ENCODE peak calls at places on chromosomes 2 and 18, in ten cellular contexts. O is ecto neural progenitor cell, R is NB4, J is AG08396, A is GM18507, E is KG1, I is T-cell, F is uterus, Q is fibroblast of mammary gland, G is putamen. N is an unnamed sample.

GRCh38 chr2:178109813-178110212 is 2.4 kb upstream of the RBM45 start:
- DNase-seq in O (no peak), Q (peak; percentile 58), G (peak; percentile 28), I (no peak), A (no peak), E (no peak), J (peak; percentile 65), F (no peak), R (peak; percentile 64), N (peak; percentile 10)

GRCh38 chr2:111904726-111905476 is 6.5 kb downstream of the MERTK start:
- DNase-seq in G (no peak), F (no peak), J (no peak), O (no peak), A (no peak), R (no peak), I (no peak), Q (no peak), E (no peak), N (no peak)

GRCh38 chr2:109407401-109408335 is 206.1 kb downstream of the SEPTIN10 start:
- DNase-seq in F (no peak), G (peak; percentile 56), A (no peak), J (no peak), R (peak; percentile 30), E (no peak), Q (no peak), I (no peak), O (no peak), N (no peak)

GRCh38 chr2:106847366-106847765 is 38.6 kb downstream of the ST6GAL2 start:
- DNase-seq in R (no peak), G (no peak), J (no peak), Q (no peak), A (no peak), O (no peak), E (no peak), F (no peak), I (no peak), N (no peak)

GRCh38 chr18:14945984-14946383 is 198.0 kb downstream of the ANKRD30B start:
- DNase-seq in A (no peak), I (no peak), J (no peak), G (no peak), F (no peak), E (no peak), Q (no peak), R (no peak), O (no peak), N (no peak)

GRCh38 chr2:212958757-212959295 is 192.6 kb downstream of the IKZF2 start:
- DNase-seq in A (no peak), G (no peak), F (no peak), E (no peak), Q (peak; percentile 77), I (no peak), O (no peak), J (no peak), R (peak; percentile 46), N (no peak)

GRCh38 chr2:222311321-222311977 is 12.7 kb upstream of the PAX3 start:
- DNase-seq in Q (no peak), O (no peak), G (no peak), J (no peak), R (no peak), F (no peak), I (no peak), E (no peak), A (no peak), N (no peak)

GRCh38 chr2:30243231-30243630 is 11.9 kb downstream of the LBH start:
- DNase-seq in I (no peak), R (no peak), A (no peak), O (no peak), E (no peak), F (no peak), G (no peak), Q (no peak), J (no peak), N (no peak)

GRCh38 chr2:191180712-191181111 is 29.9 kb upstream of the STAT4 start:
- DNase-seq in F (no peak), Q (peak; percentile 73), A (no peak), J (peak; percentile 48), O (no peak), R (peak; percentile 19), I (no peak), E (no peak), G (no peak), N (no peak)

GRCh38 chr2:25825238-25825637 is 53.0 kb downstream of the ASXL2 start:
- DNase-seq in J (no peak), F (no peak), G (peak; percentile 9), R (peak; percentile 38), Q (no peak), O (no peak), A (no peak), E (no peak), I (peak; percentile 29), N (no peak)

GRCh38 chr2:102736174-102736606 is 25.6 kb upstream of the TMEM182 start:
- DNase-seq in Q (peak; percentile 17), O (peak; percentile 61), R (no peak), J (peak; percentile 48), G (peak; percentile 7), F (no peak), E (no peak), I (no peak), A (no peak), N (no peak)

GRCh38 chr2:120134263-120134662 is 88.9 kb downstream of the TMEM185B start:
- DNase-seq in Q (peak; percentile 97), I (no peak), A (no peak), O (no peak), E (no peak), R (peak; percentile 21), G (no peak), J (peak; percentile 84), F (no peak), N (no peak)

GRCh38 chr2:134406716-134407115 is 152.8 kb downstream of the MGAT5 start:
- DNase-seq in G (no peak), J (no peak), R (no peak), E (no peak), O (no peak), F (no peak), I (no peak), A (no peak), Q (no peak), N (no peak)

GRCh38 chr2:174762464-174762863 is 1.8 kb downstream of the CHRNA1 start:
- DNase-seq in G (no peak), A (no peak), J (no peak), I (no peak), R (no peak), O (no peak), E (no peak), Q (no peak), F (no peak), N (no peak)

GRCh38 chr18:77765468-77765867 is 515.8 kb downstream of the GALR1 start:
- DNase-seq in I (no peak), R (peak; percentile 58), J (no peak), O (peak; percentile 65), G (peak; percentile 31), E (peak; percentile 23), A (no peak), F (no peak), Q (peak; percentile 6), N (no peak)

N was measured in GM06990.